ENCODE peak calls at places on chromosomes 11 and 22, in six cellular contexts. N is HepG2, Y is H1, V is GM12891, U is K562, F is GM12878. W is an unnamed sample.

GRCh38 chr11:121606354-121606753 is 153.6 kb upstream of the SORL1-AS1 start:
- DNase-seq in N (no peak), V (no peak), U (no peak), F (no peak), Y (no peak), W (no peak)

GRCh38 chr22:44091021-44091721 is 67.1 kb downstream of the PARVB start:
- DNase-seq in N (peak), Y (no peak), U (no peak), V (no peak), F (no peak), W (no peak)

GRCh38 chr11:73072935-73073481 is 69.1 kb downstream of the FCHSD2 start:
- DNase-seq in V (no peak), N (no peak), F (peak), Y (no peak), U (no peak), W (no peak)

GRCh38 chr22:26462971-26463661 is 20.5 kb downstream of the HPS4 start:
- DNase-seq in Y (no peak), F (no peak), U (no peak), V (no peak), N (no peak), W (no peak)

GRCh38 chr11:76770642-76771445 is 12.3 kb upstream of the TSKU start:
- DNase-seq in U (no peak), V (no peak), Y (no peak), N (peak), F (no peak), W (no peak)

GRCh38 chr11:17574141-17574798 is 27.2 kb downstream of the OTOG start:
- DNase-seq in V (no peak), Y (peak), U (no peak), F (no peak), N (no peak), W (no peak)

GRCh38 chr11:7606496-7606895 is 66.8 kb downstream of the CYB5R2 start:
- DNase-seq in Y (no peak), N (no peak), V (no peak), F (no peak), U (no peak), W (no peak)

GRCh38 chr11:9091044-9091936 is at the start of gene SCUBE2:
- DNase-seq in V (peak), U (no peak), N (no peak), Y (peak), F (no peak), W (peak)

GRCh38 chr11:73818838-73819237 is 31.2 kb downstream of the MRPL48 start:
- DNase-seq in U (no peak), F (no peak), Y (no peak), V (no peak), N (no peak), W (no peak)

GRCh38 chr11:71500601-71501021 is 26.5 kb upstream of the KRTAP5-7 start:
- DNase-seq in F (no peak), U (no peak), Y (no peak), V (no peak), N (no peak), W (no peak)

GRCh38 chr11:35330924-35331323 is 88.4 kb downstream of the SLC1A2 start:
- DNase-seq in F (no peak), V (no peak), N (no peak), U (no peak), Y (no peak), W (no peak)

GRCh38 chr22:49660794-49661781 is 166.6 kb downstream of the BRD1 start:
- DNase-seq in U (no peak), N (no peak), Y (peak), F (no peak), V (no peak), W (no peak)

GRCh38 chr11:20598487-20598886 is 921 bp upstream of the SLC6A5 start:
- DNase-seq in N (no peak), Y (no peak), U (no peak), F (no peak), V (no peak), W (no peak)

GRCh38 chr22:37187552-37187890 is 526 bp downstream of the C1QTNF6 start:
- DNase-seq in V (no peak), U (no peak), N (no peak), F (no peak), Y (no peak), W (no peak)

GRCh38 chr11:125061237-125061636 is 1.9 kb upstream of the SLC37A2 start:
- DNase-seq in U (no peak), V (no peak), F (no peak), N (peak), Y (no peak), W (no peak)

GRCh38 chr11:128620306-128621175 is 33.2 kb upstream of the ETS1 start:
- DNase-seq in Y (no peak), F (no peak), V (no peak), N (no peak), U (no peak), W (no peak)

GRCh38 chr11:116930586-116930985 is 93.2 kb upstream of the APOA1 start:
- DNase-seq in N (no peak), V (no peak), F (no peak), Y (no peak), U (peak), W (no peak)

GRCh38 chr22:25492162-25492561 is 72.3 kb upstream of the GRK3 start:
- DNase-seq in V (no peak), F (no peak), U (no peak), Y (no peak), N (no peak), W (no peak)

GRCh38 chr11:116454020-116454645 is 318.7 kb downstream of the BUD13 start:
- DNase-seq in U (peak), F (no peak), Y (peak), N (peak), V (peak), W (no peak)

GRCh38 chr22:41091139-41092022 is 1.0 kb upstream of the EP300 start:
- DNase-seq in F (peak), U (peak), N (peak), Y (peak), V (peak), W (peak)
- TF ChIP-seq POLR2AphosphoS5 in F (peak), U (no peak), N (peak), Y (peak), V (peak), W (peak)

DNA sequence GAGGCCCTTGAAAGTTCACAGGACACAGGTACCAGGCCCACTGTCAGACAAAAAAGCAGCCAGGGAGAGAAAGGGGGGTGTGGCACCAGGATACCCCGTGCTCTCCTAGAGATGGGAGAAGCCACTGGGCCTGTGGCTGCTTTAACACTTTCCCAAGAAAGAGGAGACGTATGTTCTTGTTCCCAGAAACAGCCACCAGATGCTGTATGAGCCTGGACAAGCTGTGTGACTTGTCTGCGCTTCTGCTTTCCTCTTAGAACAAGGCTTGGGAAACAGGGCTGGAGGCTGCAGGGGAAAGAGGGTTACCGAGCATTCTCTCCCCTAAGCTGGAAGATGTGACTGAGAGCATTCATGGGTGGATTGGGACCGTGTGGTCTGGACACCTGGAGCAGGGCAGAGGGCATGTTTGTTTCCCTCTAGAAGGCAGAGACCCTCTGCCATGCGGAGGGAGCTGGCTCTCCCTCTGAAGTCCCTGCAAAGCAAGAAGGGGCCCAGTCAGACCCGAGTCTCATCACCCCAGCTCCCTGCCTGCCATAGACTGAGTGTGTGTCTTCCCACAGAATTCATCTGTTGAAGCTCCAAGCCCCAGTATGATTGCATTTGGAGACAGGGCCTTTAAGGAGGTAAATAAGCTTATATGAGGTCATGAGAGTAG is 74.1 kb downstream of the TRIM29 start:
- DNase-seq in U (no peak), V (no peak), N (no peak), Y (peak), F (no peak), W (no peak)
- TF ChIP-seq TAF1 in U (no peak), V (no peak), N (no peak), Y (no peak), F (no peak), W (no peak)

GRCh38 chr11:28835317-28835716 is 727.1 kb downstream of the METTL15 start:
- DNase-seq in N (no peak), V (no peak), F (no peak), Y (no peak), U (no peak), W (no peak)

GRCh38 chr11:28834877-28835276 is 726.7 kb downstream of the METTL15 start:
- DNase-seq in F (no peak), V (no peak), N (no peak), U (no peak), Y (no peak), W (no peak)

GRCh38 chr11:28835790-28836189 is 727.6 kb downstream of the METTL15 start:
- DNase-seq in V (no peak), Y (no peak), F (no peak), N (no peak), U (no peak), W (no peak)

GRCh38 chr11:28837599-28837998 is 729.4 kb downstream of the METTL15 start:
- DNase-seq in V (no peak), Y (no peak), N (no peak), U (no peak), F (no peak), W (no peak)

DNA sequence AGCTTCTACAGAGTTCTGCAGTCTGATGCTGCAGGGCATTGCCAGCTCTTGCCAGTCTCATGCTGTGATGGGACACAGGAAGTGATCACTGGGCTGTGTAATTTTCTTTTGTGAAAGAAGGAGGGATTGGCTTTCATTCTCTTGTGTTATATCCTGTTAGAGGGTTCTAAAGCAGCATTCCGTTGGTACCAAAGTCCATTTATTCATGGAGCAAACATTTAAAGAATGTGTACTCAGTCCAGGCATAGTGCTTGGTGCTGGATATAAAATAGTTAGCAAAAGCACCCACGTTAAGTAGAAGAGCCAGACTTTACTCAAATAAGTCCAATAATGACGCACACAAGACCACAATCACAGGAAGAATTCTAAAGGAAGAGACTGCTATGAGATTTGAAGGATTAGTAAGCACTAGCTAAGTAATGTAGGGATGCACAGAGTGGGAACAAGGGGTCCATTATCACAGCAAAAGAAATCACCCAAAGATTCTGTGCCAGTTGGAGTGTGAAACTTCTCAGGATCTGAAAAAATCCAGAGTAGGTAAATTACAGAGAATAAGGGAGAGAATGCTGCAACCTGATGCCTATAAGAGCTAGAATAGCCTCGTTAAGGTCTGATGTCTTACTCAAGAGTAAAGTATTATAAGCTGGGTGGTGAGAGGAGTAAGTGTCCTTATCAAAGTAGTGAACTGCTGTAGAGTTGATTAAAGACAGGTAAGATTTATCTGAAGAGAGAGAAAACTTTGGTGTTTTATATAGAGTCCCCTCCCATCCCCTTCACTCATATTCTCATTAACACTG is 728.3 kb downstream of the METTL15 start:
- DNase-seq in F (no peak), V (no peak), N (peak), Y (no peak), U (no peak), W (no peak)
- TF ChIP-seq POLR2A in F (no peak), V (no peak), N (no peak), Y (no peak), U (no peak), W (no peak)

GRCh38 chr11:62787005-62787759 is at the start of gene TMEM179B:
- DNase-seq in U (peak), Y (peak), N (peak), F (peak), V (peak), W (peak)

GRCh38 chr11:62789576-62789975 is 2.2 kb downstream of the TMEM223 start:
- DNase-seq in U (no peak), Y (no peak), F (no peak), N (no peak), V (no peak), W (no peak)

GRCh38 chr11:62791501-62792192 is at the start of gene TMEM223:
- DNase-seq in V (peak), Y (peak), N (peak), U (peak), F (no peak), W (peak)

GRCh38 chr11:62788991-62789390 is 1.8 kb downstream of the TMEM179B start:
- DNase-seq in N (no peak), U (peak), F (no peak), Y (peak), V (no peak), W (no peak)

GRCh38 chr11:62786318-62787004 is 741 bp upstream of the TMEM179B start:
- DNase-seq in F (no peak), U (peak), N (peak), Y (peak), V (peak), W (peak)
- TF ChIP-seq POLR2AphosphoS5 in F (no peak), U (no peak), N (no peak), Y (peak), V (no peak), W (no peak)

GRCh38 chr22:31650391-31650790 is 11.6 kb downstream of the PISD start:
- DNase-seq in N (no peak), F (no peak), Y (no peak), U (no peak), V (no peak), W (no peak)
- TF ChIP-seq TAF1 in N (no peak), F (no peak), Y (no peak), U (no peak), V (no peak), W (no peak)

DNA sequence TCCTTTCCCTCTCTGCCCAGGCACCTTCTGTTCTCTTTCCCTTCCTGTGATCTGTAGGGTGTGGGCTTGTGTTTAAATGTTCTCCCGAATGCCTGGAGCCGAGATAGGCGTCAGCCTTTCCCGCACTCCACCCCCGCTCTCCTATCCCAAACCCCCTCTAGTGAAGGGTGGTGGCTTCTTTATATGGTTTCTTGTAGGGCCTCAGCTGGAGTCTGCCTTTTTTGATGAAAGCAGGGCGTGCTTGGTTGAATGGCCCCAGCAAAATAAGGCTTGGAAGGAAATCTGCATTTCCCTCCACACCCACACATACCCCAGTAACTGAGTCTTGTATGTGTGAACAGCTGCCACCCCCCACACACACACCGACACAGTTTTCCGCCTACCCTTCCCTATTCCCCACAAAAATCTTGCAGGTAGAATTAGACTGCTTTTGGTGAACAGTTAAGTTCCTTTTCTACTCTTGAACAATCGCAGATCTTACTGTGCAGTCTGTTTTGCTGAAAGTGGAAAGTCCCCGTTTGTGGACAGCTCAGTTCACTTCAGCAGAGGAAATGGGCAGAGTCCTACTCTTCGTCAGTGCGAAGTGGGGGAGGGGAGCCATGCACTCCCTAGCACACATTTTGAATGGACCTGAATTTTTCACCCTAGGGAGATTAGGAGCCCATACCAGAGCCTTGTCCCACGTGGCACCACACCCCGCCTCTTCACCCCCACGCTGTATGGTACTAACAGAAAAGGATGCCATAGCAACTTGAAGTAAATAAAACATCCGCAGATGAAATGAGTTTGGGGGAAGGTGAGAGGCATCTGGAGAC is 25.5 kb upstream of the GRK2 start:
- DNase-seq in V (no peak), Y (no peak), F (peak), U (peak), N (peak), W (no peak)
- TF ChIP-seq POLR2A in V (peak), Y (no peak), F (no peak), U (peak), N (peak), W (peak)

GRCh38 chr22:20243545-20244249 is 24.4 kb downstream of the RTN4R start:
- DNase-seq in U (peak), F (no peak), Y (no peak), V (peak), N (no peak), W (no peak)
- TF ChIP-seq POLR2AphosphoS5 in U (no peak), F (no peak), Y (no peak), V (no peak), N (no peak), W (no peak)

W was measured in GM12892.